ENCODE peak calls at places on chromosomes 2 and 18, in five cellular contexts. One of them, this sample, is unnamed. For H3K4me1, H3K9me3 and H3K36me3, the result is how much of the 10 kb centered on the place peaks cover.

GRCh38 chr2:218323526-218324472 is 31.5 kb upstream of the TMBIM1 start:
- DNase-seq in ovary: peak
- DNase-seq in CD8-positive, alpha-beta T cell: no peak
- DNase-seq in transverse colon: peak
- DNase-seq in IMR-90: peak
- DNase-seq in this sample: peak

GRCh38 chr2:235820571-235820970 is 326.7 kb downstream of the AGAP1 start:
- DNase-seq in ovary: no peak
- DNase-seq in CD8-positive, alpha-beta T cell: no peak
- DNase-seq in transverse colon: no peak
- DNase-seq in IMR-90: peak
- DNase-seq in this sample: no peak

GRCh38 chr2:166419616-166419934 is 43.8 kb upstream of the SCN9A start:
- DNase-seq in ovary: no peak
- DNase-seq in CD8-positive, alpha-beta T cell: no peak
- DNase-seq in transverse colon: no peak
- DNase-seq in IMR-90: peak
- DNase-seq in this sample: no peak

GRCh38 chr2:197158138-197158537 is 152.4 kb downstream of the ANKRD44 start:
- DNase-seq in ovary: no peak
- DNase-seq in CD8-positive, alpha-beta T cell: no peak
- DNase-seq in transverse colon: no peak
- DNase-seq in IMR-90: no peak
- DNase-seq in this sample: no peak

GRCh38 chr2:11855120-11855760 is 108.8 kb downstream of the LPIN1 start:
- DNase-seq in ovary: no peak
- DNase-seq in CD8-positive, alpha-beta T cell: no peak
- DNase-seq in transverse colon: no peak
- DNase-seq in IMR-90: no peak
- DNase-seq in this sample: no peak

GRCh38 chr18:49898421-49898820 is 85.1 kb upstream of the ACAA2 start:
- DNase-seq in ovary: peak
- DNase-seq in CD8-positive, alpha-beta T cell: peak
- DNase-seq in transverse colon: peak
- DNase-seq in IMR-90: peak
- DNase-seq in this sample: peak

GRCh38 chr2:10276481-10277292 is 26.0 kb upstream of the HPCAL1 start:
- DNase-seq in ovary: no peak
- DNase-seq in CD8-positive, alpha-beta T cell: no peak
- DNase-seq in transverse colon: no peak
- DNase-seq in IMR-90: no peak
- DNase-seq in this sample: no peak

GRCh38 chr2:230347659-230348305 is 20.8 kb downstream of the SP140L start:
- DNase-seq in ovary: no peak
- DNase-seq in CD8-positive, alpha-beta T cell: no peak
- DNase-seq in transverse colon: no peak
- DNase-seq in IMR-90: peak
- DNase-seq in this sample: no peak

GRCh38 chr2:234393352-234393751 is 103.5 kb downstream of the ARL4C start:
- DNase-seq in ovary: no peak
- DNase-seq in CD8-positive, alpha-beta T cell: no peak
- DNase-seq in transverse colon: no peak
- DNase-seq in IMR-90: no peak
- DNase-seq in this sample: no peak

GRCh38 chr2:206086683-206087350 is 843 bp upstream of the INO80D start:
- DNase-seq in ovary: no peak
- DNase-seq in CD8-positive, alpha-beta T cell: no peak
- DNase-seq in transverse colon: no peak
- DNase-seq in IMR-90: no peak
- DNase-seq in this sample: no peak

GRCh38 chr2:142684667-142685066 is 192.8 kb upstream of the KYNU start:
- DNase-seq in ovary: no peak
- DNase-seq in CD8-positive, alpha-beta T cell: no peak
- DNase-seq in transverse colon: no peak
- DNase-seq in IMR-90: no peak
- DNase-seq in this sample: no peak

GRCh38 chr2:38376346-38376682 is 759 bp downstream of the ATL2 start:
- DNase-seq in ovary: peak
- DNase-seq in CD8-positive, alpha-beta T cell: peak
- DNase-seq in transverse colon: peak
- DNase-seq in IMR-90: peak
- DNase-seq in this sample: peak

GRCh38 chr18:24189007-24189528 is 50.2 kb downstream of the CABYR start:
- DNase-seq in ovary: no peak
- DNase-seq in CD8-positive, alpha-beta T cell: no peak
- DNase-seq in transverse colon: no peak
- DNase-seq in IMR-90: peak
- DNase-seq in this sample: no peak

GRCh38 chr2:127174176-127174575 is 45.9 kb downstream of the CYP27C1 start:
- DNase-seq in ovary: peak
- DNase-seq in CD8-positive, alpha-beta T cell: no peak
- DNase-seq in transverse colon: peak
- DNase-seq in IMR-90: peak
- DNase-seq in this sample: no peak

GRCh38 chr2:162013514-162014205 is 60.4 kb downstream of the DPP4 start:
- DNase-seq in ovary: no peak
- DNase-seq in CD8-positive, alpha-beta T cell: no peak
- DNase-seq in transverse colon: no peak
- DNase-seq in IMR-90: no peak
- DNase-seq in this sample: no peak

GRCh38 chr2:108128226-108128786 is 111.5 kb upstream of the SULT1C3 start:
- DNase-seq in ovary: no peak
- DNase-seq in CD8-positive, alpha-beta T cell: no peak
- DNase-seq in transverse colon: no peak
- DNase-seq in IMR-90: no peak
- DNase-seq in this sample: no peak

GRCh38 chr2:130728007-130728454 is 839 bp upstream of the GPR148 start:
- DNase-seq in ovary: no peak
- DNase-seq in CD8-positive, alpha-beta T cell: no peak
- DNase-seq in transverse colon: peak
- DNase-seq in IMR-90: no peak
- DNase-seq in this sample: peak

GRCh38 chr2:71925268-71926097 is 222.2 kb downstream of the CYP26B1 start:
- DNase-seq in ovary: no peak
- DNase-seq in CD8-positive, alpha-beta T cell: no peak
- DNase-seq in transverse colon: no peak
- DNase-seq in IMR-90: no peak
- DNase-seq in this sample: peak

GRCh38 chr2:69811018-69811417 is 18.4 kb upstream of the GMCL1 start:
- DNase-seq in ovary: no peak
- DNase-seq in CD8-positive, alpha-beta T cell: no peak
- DNase-seq in transverse colon: no peak
- DNase-seq in IMR-90: no peak
- DNase-seq in this sample: no peak

GRCh38 chr2:38948387-38948882 is 58.8 kb downstream of the ARHGEF33 start:
- DNase-seq in ovary: no peak
- DNase-seq in CD8-positive, alpha-beta T cell: no peak
- DNase-seq in transverse colon: no peak
- DNase-seq in IMR-90: no peak
- DNase-seq in this sample: no peak

GRCh38 chr2:222813177-222813843 is 47.5 kb upstream of the ACSL3 start:
- DNase-seq in ovary: no peak
- DNase-seq in CD8-positive, alpha-beta T cell: no peak
- DNase-seq in transverse colon: no peak
- DNase-seq in IMR-90: no peak
- DNase-seq in this sample: no peak

GRCh38 chr18:48829443-48830149 is 121.2 kb downstream of the SMAD7 start:
- DNase-seq in ovary: peak
- DNase-seq in CD8-positive, alpha-beta T cell: no peak
- DNase-seq in transverse colon: no peak
- DNase-seq in IMR-90: no peak
- DNase-seq in this sample: no peak

GRCh38 chr18:48828713-48829442 is 121.9 kb downstream of the SMAD7 start:
- DNase-seq in ovary: peak
- DNase-seq in CD8-positive, alpha-beta T cell: no peak
- DNase-seq in transverse colon: no peak
- DNase-seq in IMR-90: no peak
- DNase-seq in this sample: no peak

GRCh38 chr18:48827321-48828200 is 123.2 kb downstream of the SMAD7 start:
- DNase-seq in ovary: peak
- DNase-seq in CD8-positive, alpha-beta T cell: no peak
- DNase-seq in transverse colon: no peak
- DNase-seq in IMR-90: peak
- DNase-seq in this sample: no peak

GRCh38 chr18:48826806-48827205 is 124.0 kb downstream of the SMAD7 start:
- DNase-seq in ovary: peak
- DNase-seq in CD8-positive, alpha-beta T cell: no peak
- DNase-seq in transverse colon: no peak
- DNase-seq in IMR-90: no peak
- DNase-seq in this sample: peak

GRCh38 chr18:48828201-48828580 is 122.6 kb downstream of the SMAD7 start:
- DNase-seq in ovary: no peak
- DNase-seq in CD8-positive, alpha-beta T cell: no peak
- DNase-seq in transverse colon: no peak
- DNase-seq in IMR-90: no peak
- DNase-seq in this sample: no peak
- H3K4me1 ChIP-seq in ovary: under half
- H3K4me1 ChIP-seq in CD8-positive, alpha-beta T cell: under half
- H3K4me1 ChIP-seq in transverse colon: under half
- H3K4me1 ChIP-seq in IMR-90: under half
- H3K4me1 ChIP-seq in this sample: under half

DNA sequence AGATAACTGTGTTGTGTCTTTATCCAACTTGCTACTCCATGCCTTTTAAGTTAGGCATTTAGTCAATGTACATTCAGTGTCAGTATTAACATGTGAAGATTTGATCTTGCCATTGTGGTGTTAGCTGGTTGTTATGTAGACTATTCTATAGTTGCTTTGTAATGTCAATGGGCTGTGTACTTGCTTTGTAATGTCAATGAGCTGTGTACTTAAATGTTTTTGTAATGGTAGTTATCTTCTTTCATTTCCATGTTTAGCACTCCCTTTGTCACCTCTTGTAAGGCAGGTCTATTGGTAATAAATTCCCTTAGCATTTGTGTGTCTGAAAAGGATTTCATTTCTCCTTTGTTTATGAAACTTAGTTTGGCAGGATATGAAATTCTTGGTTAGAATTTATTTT is 53.4 kb downstream of the MC4R start:
- DNase-seq in ovary: no peak
- DNase-seq in CD8-positive, alpha-beta T cell: no peak
- DNase-seq in transverse colon: no peak
- DNase-seq in IMR-90: no peak
- DNase-seq in this sample: no peak
- H3K9me3 ChIP-seq in ovary: under half
- H3K9me3 ChIP-seq in CD8-positive, alpha-beta T cell: under half
- H3K9me3 ChIP-seq in transverse colon: under half
- H3K9me3 ChIP-seq in IMR-90: under half
- H3K9me3 ChIP-seq in this sample: under half

GRCh38 chr2:240578488-240578887 is 8.0 kb upstream of the CAPN10 start:
- DNase-seq in ovary: no peak
- DNase-seq in CD8-positive, alpha-beta T cell: no peak
- DNase-seq in transverse colon: no peak
- DNase-seq in IMR-90: no peak
- DNase-seq in this sample: no peak

GRCh38 chr2:240577281-240578109 is 9.0 kb upstream of the CAPN10 start:
- DNase-seq in ovary: no peak
- DNase-seq in CD8-positive, alpha-beta T cell: no peak
- DNase-seq in transverse colon: no peak
- DNase-seq in IMR-90: no peak
- DNase-seq in this sample: no peak

GRCh38 chr2:240579071-240579762 is 7.3 kb upstream of the CAPN10 start:
- DNase-seq in ovary: no peak
- DNase-seq in CD8-positive, alpha-beta T cell: no peak
- DNase-seq in transverse colon: no peak
- DNase-seq in IMR-90: no peak
- DNase-seq in this sample: no peak

GRCh38 chr2:240576436-240577205 is 8.3 kb downstream of the RNPEPL1 start:
- DNase-seq in ovary: no peak
- DNase-seq in CD8-positive, alpha-beta T cell: no peak
- DNase-seq in transverse colon: no peak
- DNase-seq in IMR-90: no peak
- DNase-seq in this sample: no peak

DNA sequence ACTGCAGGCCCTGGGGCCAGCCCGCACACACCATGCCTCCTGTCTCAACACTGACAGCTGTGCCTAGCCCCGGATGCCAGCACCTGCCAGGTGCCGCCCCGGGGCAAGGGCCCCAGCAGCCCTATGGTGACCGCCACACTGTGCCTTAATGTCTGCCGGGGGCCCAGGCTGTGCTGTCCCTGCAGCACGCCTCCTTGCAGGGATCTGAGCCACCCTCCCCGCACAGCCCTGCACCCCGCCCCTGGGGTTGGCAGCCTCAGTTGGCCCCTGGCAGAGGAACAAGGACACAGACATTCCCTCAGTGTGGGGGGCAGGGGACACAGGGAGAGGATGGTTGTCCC is 8.5 kb upstream of the CAPN10 start:
- DNase-seq in ovary: no peak
- DNase-seq in CD8-positive, alpha-beta T cell: no peak
- DNase-seq in transverse colon: no peak
- DNase-seq in IMR-90: no peak
- DNase-seq in this sample: no peak
- H3K36me3 ChIP-seq in ovary: under half
- H3K36me3 ChIP-seq in CD8-positive, alpha-beta T cell: under half
- H3K36me3 ChIP-seq in transverse colon: under half
- H3K36me3 ChIP-seq in IMR-90: under half
- H3K36me3 ChIP-seq in this sample: under half

DNA sequence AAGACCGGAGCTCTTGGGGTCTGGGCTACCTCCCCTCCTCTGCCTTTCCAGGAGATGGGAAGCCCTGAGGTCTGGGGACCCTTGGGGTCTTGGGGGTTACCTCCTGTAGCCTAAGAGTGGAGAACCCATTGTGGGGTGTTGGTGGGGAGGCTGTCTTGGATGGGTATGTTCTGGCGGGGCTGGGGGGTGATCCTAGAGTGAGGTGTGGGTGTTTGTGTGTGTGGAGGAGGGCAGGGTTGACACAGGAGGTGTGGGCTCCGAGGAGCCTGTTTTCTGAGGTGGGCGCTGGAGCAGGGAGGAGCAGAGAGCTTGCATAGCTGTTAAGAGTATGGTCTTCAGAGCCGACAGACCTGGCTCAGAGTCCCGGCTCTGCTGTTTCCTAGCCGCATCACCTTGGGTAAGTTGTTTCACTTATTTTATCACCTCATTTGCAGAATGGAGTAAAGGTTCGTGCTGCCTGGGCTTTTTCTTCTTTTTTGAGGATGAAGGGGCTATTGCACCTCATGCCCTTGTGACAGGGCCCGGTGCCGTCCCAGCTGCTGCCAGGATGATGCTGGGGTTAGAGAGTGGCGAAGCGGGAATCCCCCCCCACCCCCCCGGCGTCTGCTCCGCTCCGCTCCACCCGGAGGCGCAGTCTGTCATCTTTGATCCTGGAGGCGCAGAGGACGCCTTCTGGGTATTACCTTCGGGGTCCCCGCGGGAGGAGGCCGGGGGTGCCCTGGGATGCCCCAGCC is 17.2 kb downstream of the TET3 start:
- DNase-seq in ovary: peak
- DNase-seq in CD8-positive, alpha-beta T cell: no peak
- DNase-seq in transverse colon: no peak
- DNase-seq in IMR-90: no peak
- DNase-seq in this sample: no peak
- H3K4me1 ChIP-seq in ovary: under half
- H3K4me1 ChIP-seq in CD8-positive, alpha-beta T cell: under half
- H3K4me1 ChIP-seq in transverse colon: under half
- H3K4me1 ChIP-seq in IMR-90: under half
- H3K4me1 ChIP-seq in this sample: under half

This sample was measured in colonic mucosa.